ENCODE peak calls at places on chromosomes 2 and 18, in eight cellular contexts. K is WTC11, X is A549, O is GM12878, L is HepG2, S is NB4, D is K562, Y is HCT116. Z is an unnamed sample.

GRCh38 chr2:205765147-205765546 is 82.8 kb downstream of the NRP2 start:
- DNase-seq in K (no peak), X (no peak), O (no peak), L (no peak), S (no peak), D (no peak), Y (no peak), Z (no peak)

GRCh38 chr2:15591692-15592463 is at the start of gene DDX1:
- DNase-seq in K (peak), X (peak), O (peak), L (peak), S (peak), D (peak), Y (peak), Z (peak)

GRCh38 chr2:70431948-70432347 is 121.7 kb downstream of the TGFA start:
- DNase-seq in K (no peak), X (no peak), O (no peak), L (peak), S (no peak), D (no peak), Y (peak), Z (no peak)

GRCh38 chr2:234770081-234770506 is 181.7 kb upstream of the SH3BP4 start:
- DNase-seq in K (no peak), X (no peak), O (no peak), L (no peak), S (no peak), D (no peak), Y (no peak), Z (no peak)

GRCh38 chr2:25362049-25362563 is 20.4 kb upstream of the DNMT3A start:
- DNase-seq in K (peak), X (peak), O (peak), L (peak), S (peak), D (peak), Y (peak), Z (peak)

GRCh38 chr2:132849118-132849517 is 179.1 kb upstream of the LYPD1 start:
- DNase-seq in K (no peak), X (no peak), O (no peak), L (no peak), S (no peak), D (no peak), Y (no peak), Z (no peak)

GRCh38 chr18:48933578-48934399 is 17.0 kb downstream of the SMAD7 start:
- DNase-seq in K (no peak), X (no peak), O (no peak), L (no peak), S (no peak), D (peak), Y (no peak), Z (peak)

GRCh38 chr2:229313591-229313990 is 42.5 kb upstream of the PID1 start:
- DNase-seq in K (no peak), X (no peak), O (no peak), L (no peak), S (no peak), D (no peak), Y (no peak), Z (no peak)

GRCh38 chr2:102488063-102488462 is 15.0 kb downstream of the SLC9A4 start:
- DNase-seq in K (no peak), X (no peak), O (no peak), L (no peak), S (peak), D (no peak), Y (no peak), Z (peak)

GRCh38 chr2:20422679-20423271 is 24.1 kb upstream of the RHOB start:
- DNase-seq in K (peak), X (peak), O (no peak), L (peak), S (peak), D (peak), Y (no peak), Z (no peak)

GRCh38 chr2:124898827-124899226 is 873.7 kb downstream of the CNTNAP5 start:
- DNase-seq in K (no peak), X (no peak), O (no peak), L (no peak), S (no peak), D (no peak), Y (no peak), Z (no peak)

GRCh38 chr2:173109253-173110188 is 33.9 kb downstream of the MAP3K20 start:
- DNase-seq in K (no peak), X (peak), O (no peak), L (peak), S (no peak), D (no peak), Y (no peak), Z (no peak)

GRCh38 chr2:48510329-48510728 is 19.6 kb upstream of the STON1 start:
- DNase-seq in K (no peak), X (no peak), O (no peak), L (no peak), S (no peak), D (no peak), Y (no peak), Z (peak)

GRCh38 chr2:207845202-207845864 is 75.6 kb upstream of the FZD5 start:
- DNase-seq in K (no peak), X (peak), O (no peak), L (peak), S (no peak), D (no peak), Y (no peak), Z (no peak)

GRCh38 chr2:105409717-105410116 is 10.9 kb upstream of the FHL2 start:
- DNase-seq in K (no peak), X (peak), O (no peak), L (no peak), S (no peak), D (no peak), Y (peak), Z (peak)

GRCh38 chr18:24601624-24602023 is 141.2 kb downstream of the HRH4 start:
- DNase-seq in K (no peak), X (no peak), O (no peak), L (no peak), S (no peak), D (no peak), Y (no peak), Z (no peak)

GRCh38 chr2:212145111-212145510 is 393.5 kb downstream of the ERBB4 start:
- DNase-seq in K (no peak), X (no peak), O (no peak), L (no peak), S (no peak), D (no peak), Y (no peak), Z (no peak)

GRCh38 chr2:134461511-134461910 is 207.6 kb downstream of the MGAT5 start:
- DNase-seq in K (no peak), X (no peak), O (no peak), L (no peak), S (no peak), D (no peak), Y (no peak), Z (no peak)

GRCh38 chr2:160584972-160585494 is 91.4 kb upstream of the RBMS1 start:
- DNase-seq in K (no peak), X (no peak), O (no peak), L (no peak), S (no peak), D (no peak), Y (no peak), Z (no peak)

GRCh38 chr2:223797811-223798721 is 39.3 kb downstream of the AP1S3 start:
- DNase-seq in K (no peak), X (peak), O (peak), L (peak), S (peak), D (no peak), Y (no peak), Z (peak)

GRCh38 chr18:72543362-72544055 is 633 bp downstream of the CBLN2 start:
- DNase-seq in K (peak), X (no peak), O (no peak), L (no peak), S (no peak), D (no peak), Y (no peak), Z (peak)

GRCh38 chr2:228841877-228842276 is 429.2 kb downstream of the PID1 start:
- DNase-seq in K (no peak), X (no peak), O (no peak), L (no peak), S (no peak), D (no peak), Y (no peak), Z (no peak)

GRCh38 chr18:9619990-9620389 is 5.6 kb upstream of the PPP4R1 start:
- DNase-seq in K (no peak), X (no peak), O (no peak), L (no peak), S (no peak), D (no peak), Y (no peak), Z (no peak)

GRCh38 chr2:203648273-203648672 is 58.2 kb upstream of the CD28 start:
- DNase-seq in K (no peak), X (peak), O (no peak), L (peak), S (no peak), D (no peak), Y (no peak), Z (no peak)

GRCh38 chr2:26887142-26887541 is 39.2 kb downstream of the DPYSL5 start:
- DNase-seq in K (no peak), X (no peak), O (no peak), L (no peak), S (peak), D (no peak), Y (no peak), Z (no peak)

GRCh38 chr2:14530506-14530905 is 102.0 kb upstream of the LRATD1 start:
- DNase-seq in K (no peak), X (no peak), O (no peak), L (no peak), S (no peak), D (no peak), Y (no peak), Z (no peak)

GRCh38 chr2:88666576-88666975 is 24.9 kb upstream of the RPIA start:
- DNase-seq in K (no peak), X (no peak), O (no peak), L (peak), S (no peak), D (no peak), Y (no peak), Z (no peak)

GRCh38 chr2:88671786-88672427 is 19.6 kb upstream of the RPIA start:
- DNase-seq in K (no peak), X (peak), O (no peak), L (peak), S (peak), D (peak), Y (peak), Z (peak)

GRCh38 chr2:88667219-88667618 is 24.3 kb upstream of the RPIA start:
- DNase-seq in K (no peak), X (no peak), O (no peak), L (no peak), S (no peak), D (no peak), Y (no peak), Z (no peak)

GRCh38 chr2:88669371-88670214 is 21.9 kb upstream of the RPIA start:
- DNase-seq in K (peak), X (peak), O (peak), L (peak), S (peak), D (peak), Y (peak), Z (peak)

DNA sequence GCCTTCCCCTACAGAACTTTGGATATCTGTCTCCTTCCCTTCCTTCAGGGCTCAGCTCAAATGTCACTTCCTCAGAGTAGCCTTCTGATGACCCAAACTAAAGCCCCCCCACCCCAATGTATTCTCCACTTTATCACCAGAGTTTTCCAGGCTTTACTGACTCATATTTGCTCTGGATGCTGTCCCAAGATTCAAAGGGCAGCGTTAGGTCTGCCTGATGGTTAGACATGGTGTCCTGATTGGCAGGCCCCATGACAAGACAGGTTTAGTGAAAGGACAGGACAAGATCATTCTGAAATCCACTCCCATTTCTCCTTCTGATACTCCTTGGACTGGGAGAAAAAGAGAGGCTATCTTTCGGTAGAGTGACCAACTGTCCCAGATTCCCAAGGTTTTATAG is 22.6 kb upstream of the RPIA start:
- DNase-seq in K (no peak), X (peak), O (no peak), L (peak), S (no peak), D (no peak), Y (no peak), Z (no peak)
- TF ChIP-seq MAX in K (no peak), X (no peak), O (no peak), L (no peak), S (no peak), D (no peak), Y (no peak), Z (no peak)

DNA sequence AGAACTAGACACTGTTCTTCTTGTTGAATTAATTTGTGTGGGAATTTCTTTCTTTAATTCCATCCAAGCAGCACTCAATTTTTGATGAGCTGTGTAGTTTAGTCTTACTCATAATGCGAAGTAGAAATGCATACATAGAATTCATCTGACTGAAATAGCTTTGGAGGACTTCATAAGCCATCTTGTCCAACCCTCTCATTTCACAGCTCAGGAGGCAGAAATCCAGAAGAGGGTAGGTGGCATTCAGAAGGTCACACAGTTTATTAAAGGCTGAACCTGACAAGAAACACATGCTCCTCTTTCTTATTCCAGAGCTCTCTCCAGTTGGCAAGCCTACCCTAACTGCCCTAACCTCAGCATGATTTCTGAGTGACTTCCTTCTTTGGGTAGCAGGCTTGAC is 169.2 kb upstream of the NOSTRIN start:
- DNase-seq in K (no peak), X (no peak), O (no peak), L (no peak), S (no peak), D (no peak), Y (no peak), Z (no peak)
- TF ChIP-seq MAX in K (no peak), X (no peak), O (no peak), L (no peak), S (no peak), D (no peak), Y (no peak), Z (no peak)

GRCh38 chr2:86068098-86069047 is 37.3 kb downstream of the POLR1A start:
- DNase-seq in K (no peak), X (peak), O (no peak), L (no peak), S (no peak), D (no peak), Y (no peak), Z (no peak)
- TF ChIP-seq MAX in K (no peak), X (no peak), O (no peak), L (no peak), S (no peak), D (no peak), Y (no peak), Z (no peak)

DNA sequence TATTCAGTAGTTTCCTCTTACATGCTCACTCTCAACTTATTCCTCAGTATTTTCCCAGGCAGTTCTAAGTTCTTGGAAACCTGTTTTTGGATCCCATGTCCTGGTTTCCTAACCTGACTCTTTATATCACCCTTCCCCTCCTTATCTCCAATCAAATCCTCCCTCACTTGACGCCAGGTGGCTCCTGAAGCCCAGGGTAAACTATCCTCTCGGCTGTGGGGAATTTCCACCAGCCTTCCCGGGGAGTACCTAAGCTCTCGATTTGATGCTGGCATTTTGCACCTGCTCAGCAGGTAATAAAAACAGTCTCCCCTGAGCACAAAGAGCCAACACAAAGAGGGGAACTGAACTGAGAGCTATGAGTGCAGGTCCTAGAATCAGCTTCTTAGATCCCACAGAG is 538.0 kb downstream of the SLC4A3 start:
- DNase-seq in K (peak), X (peak), O (no peak), L (no peak), S (no peak), D (no peak), Y (no peak), Z (no peak)
- TF ChIP-seq MAX in K (no peak), X (no peak), O (no peak), L (no peak), S (no peak), D (no peak), Y (no peak), Z (no peak)

DNA sequence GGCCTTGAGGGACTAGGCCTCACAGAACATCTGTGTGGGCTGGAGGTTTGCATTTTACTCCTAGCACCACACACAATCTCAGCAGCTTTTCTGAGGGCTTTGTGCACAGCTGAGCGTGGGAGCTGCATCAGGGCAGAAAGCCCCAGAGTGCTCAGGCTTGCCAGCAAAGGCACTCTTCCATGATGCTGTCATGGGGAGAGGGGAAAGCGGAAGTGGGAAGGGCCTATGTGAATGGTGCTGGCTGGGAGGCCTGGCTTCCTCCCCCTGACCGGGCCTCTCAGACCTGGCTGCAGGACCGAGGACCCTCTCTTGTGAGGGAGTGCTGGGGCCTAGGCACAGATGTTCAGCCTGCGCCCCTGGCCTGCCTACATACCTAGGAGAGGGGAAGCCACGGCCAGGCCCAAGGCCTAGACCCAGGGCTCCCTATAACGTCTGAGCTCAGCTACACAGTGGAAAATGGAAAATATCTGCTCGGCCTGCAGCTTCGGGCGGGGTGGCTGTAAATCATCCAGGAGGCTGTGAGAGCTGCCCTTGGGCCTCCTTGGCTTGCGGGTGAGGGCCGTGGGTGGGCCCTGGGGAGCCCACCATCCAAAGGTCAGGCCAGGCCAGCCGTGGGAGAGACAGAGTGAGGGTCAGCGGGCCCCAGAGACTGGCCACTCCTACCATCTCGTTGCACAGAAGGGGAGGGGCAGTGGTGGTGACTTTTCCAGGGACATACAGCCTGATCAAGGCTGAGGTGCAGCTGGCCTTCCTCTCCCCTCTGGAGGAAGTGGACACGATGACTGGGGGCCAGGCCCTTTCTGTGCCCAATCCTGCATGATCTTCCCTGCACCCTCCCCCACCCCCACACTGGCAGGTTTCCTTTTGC is 22.7 kb downstream of the GLI2 start:
- DNase-seq in K (peak), X (no peak), O (no peak), L (no peak), S (no peak), D (no peak), Y (no peak), Z (no peak)
- TF ChIP-seq MAX in K (peak), X (no peak), O (no peak), L (no peak), S (no peak), D (no peak), Y (no peak), Z (no peak)

DNA sequence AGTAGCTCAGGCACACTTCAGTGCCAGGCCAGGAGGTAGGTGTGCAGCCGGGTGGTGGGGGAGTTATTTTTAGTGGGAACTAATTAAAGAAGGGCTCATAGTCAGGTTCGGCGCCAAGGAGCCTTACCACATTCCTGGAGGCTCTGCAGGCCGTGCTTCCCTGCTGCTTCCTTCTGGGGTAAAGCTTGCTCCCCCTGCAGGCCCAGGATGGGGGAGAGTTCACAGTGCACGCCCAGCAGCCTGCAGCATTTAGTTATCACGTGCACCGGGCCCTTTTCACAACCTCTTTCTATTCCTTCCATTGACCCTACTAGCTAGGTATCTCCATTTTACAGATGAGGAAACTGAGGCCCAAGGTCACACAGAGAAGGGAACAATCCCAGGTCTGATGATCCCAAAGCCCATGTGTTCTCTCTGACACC is 2.5 kb downstream of the KCNF1 start:
- DNase-seq in K (peak), X (peak), O (no peak), L (no peak), S (peak), D (peak), Y (no peak), Z (no peak)
- TF ChIP-seq MAX in K (no peak), X (peak), O (no peak), L (no peak), S (no peak), D (no peak), Y (peak), Z (no peak)

DNA sequence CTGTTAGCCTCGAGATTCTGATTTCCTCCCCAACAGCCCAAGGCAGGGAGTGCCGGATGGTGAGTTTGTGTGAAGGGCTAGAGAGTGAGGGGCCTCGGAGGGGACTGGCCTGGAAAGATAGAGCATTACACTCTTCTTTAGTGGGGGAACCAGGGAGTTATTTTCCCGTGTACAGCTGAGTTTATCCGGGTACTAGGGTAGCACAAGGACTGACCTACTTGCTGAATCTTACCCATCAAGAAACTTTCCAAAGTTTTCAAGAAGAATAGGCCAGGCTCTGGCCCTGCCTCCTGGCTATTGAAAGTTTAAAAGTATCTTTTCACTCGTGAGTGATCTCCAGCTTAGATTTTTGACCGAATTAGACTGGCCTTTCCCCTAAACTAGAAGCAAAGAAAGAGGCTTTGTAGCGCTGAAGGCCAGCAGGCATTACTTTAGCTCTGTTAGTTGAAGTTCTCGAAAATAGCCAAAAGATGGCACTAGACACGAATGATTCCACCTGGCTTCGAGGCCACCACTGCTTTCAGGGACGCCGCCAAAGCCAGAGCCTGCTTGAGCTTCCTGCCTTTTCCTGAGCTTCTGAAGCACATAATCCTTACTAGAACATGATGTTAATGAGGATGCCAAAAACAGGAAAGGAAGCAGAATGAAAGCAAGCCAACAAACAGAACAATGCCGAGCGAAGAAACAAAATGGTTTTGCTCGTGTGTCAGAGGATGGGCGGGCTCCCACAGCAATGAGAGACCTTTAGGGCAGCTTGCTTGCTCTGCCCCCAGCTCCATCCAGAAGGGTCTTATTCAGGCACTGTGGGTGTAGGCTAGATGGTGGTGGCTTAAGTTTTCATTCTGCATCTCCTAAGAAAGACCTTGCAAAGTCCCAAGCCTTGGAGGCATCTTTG is 55.8 kb downstream of the TSN start:
- DNase-seq in K (peak), X (peak), O (no peak), L (peak), S (peak), D (peak), Y (peak), Z (peak)
- TF ChIP-seq MAX in K (no peak), X (peak), O (no peak), L (no peak), S (no peak), D (no peak), Y (no peak), Z (no peak)

Z was measured in endothelial cell of umbilical vein.